ENCODE peak calls at places on chromosomes 16 and 17, in eight cellular contexts. G is breast epithelium, Q is PC-3, F is RWPE1, R is H1, A is heart right ventricle, D is cardiac muscle cell, P is testis. H is an unnamed sample.

GRCh38 chr16:49350265-49351103 is 23.1 kb upstream of the C16orf78 start:
- DNase-seq in G (no peak), Q (peak), F (peak), R (peak), A (peak), D (peak), P (peak), H (peak)

GRCh38 chr17:6346387-6346786 is 88.5 kb downstream of the AIPL1 start:
- DNase-seq in G (no peak), Q (no peak), F (no peak), R (no peak), A (no peak), D (no peak), P (no peak), H (no peak)

GRCh38 chr17:77144227-77144626 is 3.5 kb downstream of the SEC14L1 start:
- DNase-seq in G (no peak), Q (no peak), F (no peak), R (no peak), A (no peak), D (no peak), P (no peak), H (no peak)

GRCh38 chr17:78583091-78583490 is 5.9 kb upstream of the DNAH17 start:
- DNase-seq in G (no peak), Q (peak), F (peak), R (no peak), A (no peak), D (no peak), P (no peak), H (no peak)

GRCh38 chr17:37430051-37430591 is 23.4 kb downstream of the TADA2A start:
- DNase-seq in G (no peak), Q (no peak), F (peak), R (no peak), A (no peak), D (no peak), P (no peak), H (no peak)

GRCh38 chr16:54587176-54587515 is 300.6 kb upstream of the IRX3 start:
- DNase-seq in G (no peak), Q (no peak), F (no peak), R (no peak), A (no peak), D (no peak), P (no peak), H (no peak)

GRCh38 chr17:32265192-32265895 is at the start of gene RHBDL3:
- DNase-seq in G (no peak), Q (no peak), F (no peak), R (no peak), A (peak), D (peak), P (no peak), H (no peak)

GRCh38 chr17:79028496-79029326 is 4.7 kb downstream of the C1QTNF1 start:
- DNase-seq in G (no peak), Q (no peak), F (no peak), R (no peak), A (no peak), D (no peak), P (no peak), H (no peak)

GRCh38 chr16:35197656-35198055 is 1738.2 kb downstream of the TP53TG3F start:
- DNase-seq in G (no peak), Q (no peak), F (no peak), R (no peak), A (no peak), D (no peak), P (no peak), H (peak)

GRCh38 chr17:43832976-43833829 is at the start of gene MPP3:
- DNase-seq in G (peak), Q (peak), F (peak), R (peak), A (peak), D (peak), P (peak), H (peak)

GRCh38 chr17:27993723-27994310 is 48.7 kb upstream of the NLK start:
- DNase-seq in G (no peak), Q (peak), F (no peak), R (no peak), A (no peak), D (no peak), P (no peak), H (no peak)

GRCh38 chr16:54239441-54239840 is 47.1 kb downstream of the IRX3 start:
- DNase-seq in G (no peak), Q (no peak), F (no peak), R (no peak), A (peak), D (no peak), P (peak), H (no peak)

GRCh38 chr16:86410076-86410475 is 100.3 kb upstream of the FOXF1 start:
- DNase-seq in G (no peak), Q (no peak), F (no peak), R (no peak), A (no peak), D (no peak), P (no peak), H (no peak)

GRCh38 chr16:56944954-56945839 is 13.3 kb downstream of the HERPUD1 start:
- DNase-seq in G (no peak), Q (peak), F (peak), R (no peak), A (no peak), D (no peak), P (peak), H (no peak)

GRCh38 chr16:85004587-85005205 is 6.6 kb downstream of the ZDHHC7 start:
- DNase-seq in G (no peak), Q (peak), F (peak), R (no peak), A (no peak), D (no peak), P (no peak), H (peak)

GRCh38 chr17:78105551-78105950 is 23.0 kb downstream of the TMC6 start:
- DNase-seq in G (no peak), Q (no peak), F (no peak), R (no peak), A (no peak), D (no peak), P (no peak), H (no peak)

GRCh38 chr16:71520550-71520949 is 5.7 kb upstream of the CHST4 start:
- DNase-seq in G (no peak), Q (peak), F (peak), R (no peak), A (no peak), D (no peak), P (no peak), H (no peak)

GRCh38 chr16:48526058-48526957 is 83.7 kb downstream of the N4BP1 start:
- DNase-seq in G (no peak), Q (peak), F (peak), R (no peak), A (no peak), D (no peak), P (no peak), H (no peak)

GRCh38 chr16:48408688-48409087 is 23.5 kb upstream of the SIAH1 start:
- DNase-seq in G (no peak), Q (peak), F (no peak), R (no peak), A (peak), D (no peak), P (peak), H (no peak)

GRCh38 chr17:79029327-79030009 is 5.5 kb downstream of the C1QTNF1 start:
- DNase-seq in G (no peak), Q (no peak), F (no peak), R (no peak), A (no peak), D (no peak), P (no peak), H (no peak)

GRCh38 chr16:15502041-15502725 is 67.8 kb downstream of the BMERB1 start:
- DNase-seq in G (no peak), Q (peak), F (peak), R (no peak), A (no peak), D (no peak), P (no peak), H (no peak)

GRCh38 chr17:21425321-21425720 is 49.2 kb downstream of the KCNJ12 start:
- DNase-seq in G (no peak), Q (no peak), F (no peak), R (no peak), A (no peak), D (no peak), P (no peak), H (no peak)

GRCh38 chr17:20156196-20157077 is 147.3 kb downstream of the SPECC1 start:
- DNase-seq in G (peak), Q (peak), F (peak), R (no peak), A (peak), D (peak), P (peak), H (peak)

GRCh38 chr17:35750526-35751395 is 2.3 kb downstream of the GAS2L2 start:
- DNase-seq in G (no peak), Q (no peak), F (peak), R (no peak), A (no peak), D (no peak), P (no peak), H (no peak)

GRCh38 chr17:35801583-35802224 is 6.3 kb upstream of the MMP28 start:
- DNase-seq in G (peak), Q (no peak), F (no peak), R (no peak), A (peak), D (peak), P (peak), H (no peak)

GRCh38 chr17:45284176-45285140 is 22.6 kb upstream of the SPATA32 start:
- DNase-seq in G (peak), Q (peak), F (peak), R (peak), A (peak), D (no peak), P (no peak), H (no peak)

GRCh38 chr17:74024871-74025531 is 178.5 kb upstream of the RPL38 start:
- DNase-seq in G (no peak), Q (no peak), F (no peak), R (no peak), A (no peak), D (peak), P (peak), H (no peak)

GRCh38 chr16:30033270-30033669 is 2.2 kb upstream of the TLCD3B start:
- DNase-seq in G (no peak), Q (no peak), F (no peak), R (no peak), A (no peak), D (no peak), P (no peak), H (no peak)

GRCh38 chr17:76132574-76133338 is 8.3 kb downstream of the FOXJ1 start:
- DNase-seq in G (peak), Q (peak), F (peak), R (peak), A (no peak), D (no peak), P (no peak), H (peak)

GRCh38 chr16:56866955-56867830 is 2.2 kb downstream of the SLC12A3 start:
- DNase-seq in G (no peak), Q (peak), F (peak), R (peak), A (no peak), D (peak), P (peak), H (no peak)

GRCh38 chr17:35254107-35254802 is 11.4 kb downstream of the SLFN5 start:
- DNase-seq in G (peak), Q (peak), F (peak), R (no peak), A (no peak), D (peak), P (peak), H (peak)

GRCh38 chr17:79046501-79047280 is 22.7 kb downstream of the C1QTNF1 start:
- DNase-seq in G (no peak), Q (no peak), F (no peak), R (no peak), A (peak), D (no peak), P (peak), H (no peak)

GRCh38 chr16:23786964-23787571 is 32.2 kb downstream of the CHP2 start:
- DNase-seq in G (no peak), Q (no peak), F (no peak), R (peak), A (no peak), D (no peak), P (no peak), H (no peak)

GRCh38 chr16:66318505-66318904 is 48.0 kb upstream of the CDH5 start:
- DNase-seq in G (no peak), Q (no peak), F (no peak), R (no peak), A (no peak), D (no peak), P (no peak), H (no peak)

GRCh38 chr17:43309505-43310329 is 75.9 kb upstream of the RNU2-1 start:
- DNase-seq in G (no peak), Q (no peak), F (no peak), R (peak), A (no peak), D (no peak), P (no peak), H (peak)

DNA sequence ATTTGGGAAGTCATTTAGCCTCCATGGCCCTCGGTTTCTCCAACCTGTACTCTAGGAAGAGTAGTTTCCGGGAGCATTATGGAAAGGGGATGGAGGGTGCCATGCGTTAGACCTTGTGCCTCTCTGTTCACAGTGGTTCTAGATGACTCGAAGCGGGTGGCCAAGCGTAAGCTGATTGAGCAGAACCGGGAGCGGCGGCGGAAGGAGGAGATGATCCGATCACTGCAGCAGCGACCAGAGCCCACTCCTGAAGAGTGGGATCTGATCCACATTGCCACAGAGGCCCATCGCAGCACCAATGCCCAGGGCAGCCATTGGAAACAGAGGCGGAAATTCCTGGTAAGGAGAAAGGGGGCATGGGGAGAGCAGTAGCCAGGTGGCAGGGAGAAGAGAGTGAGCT is 15.9 kb downstream of the NR1D1 start:
- DNase-seq in G (no peak), Q (no peak), F (no peak), R (no peak), A (no peak), D (no peak), P (no peak), H (no peak)
- H3K27ac ChIP-seq in G (no peak), Q (no peak), F (peak), R (no peak), A (no peak), D (no peak), P (no peak), H (no peak)

DNA sequence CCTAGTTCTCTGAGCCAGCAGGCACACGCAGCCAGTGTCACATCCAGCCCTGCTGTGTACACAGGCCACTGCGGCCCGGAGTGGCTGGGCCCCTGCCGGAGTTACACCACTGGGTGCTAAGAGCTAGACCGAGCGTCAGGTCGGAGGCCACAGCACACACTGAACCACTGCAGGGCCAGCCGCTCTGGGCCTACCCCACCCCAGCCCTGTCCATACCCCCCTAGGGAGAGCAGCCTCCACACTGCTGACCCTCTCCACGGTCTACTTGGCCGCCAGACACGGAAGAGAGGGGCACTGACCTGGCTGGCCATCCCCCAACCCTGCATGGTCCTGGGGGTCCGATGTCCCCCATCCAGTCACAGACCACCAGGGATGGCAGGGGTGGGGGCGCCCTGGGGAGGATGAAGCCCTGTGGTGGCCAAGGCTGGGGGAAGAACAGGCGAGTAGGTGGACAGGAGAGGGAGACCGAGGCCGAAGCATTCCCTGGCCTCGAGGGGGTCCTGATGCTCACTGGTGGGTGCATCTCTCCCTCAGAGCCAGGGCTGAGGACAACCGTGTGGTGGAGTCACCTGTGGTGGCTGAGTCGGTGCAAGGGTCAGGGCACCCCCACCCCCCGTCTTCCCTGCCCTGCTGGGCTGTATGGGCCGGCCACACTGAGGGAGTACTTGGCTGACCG is 34.9 kb upstream of the ZC3H18 start:
- DNase-seq in G (no peak), Q (no peak), F (no peak), R (no peak), A (no peak), D (no peak), P (no peak), H (no peak)
- H3K27ac ChIP-seq in G (no peak), Q (no peak), F (peak), R (no peak), A (peak), D (peak), P (no peak), H (no peak)

DNA sequence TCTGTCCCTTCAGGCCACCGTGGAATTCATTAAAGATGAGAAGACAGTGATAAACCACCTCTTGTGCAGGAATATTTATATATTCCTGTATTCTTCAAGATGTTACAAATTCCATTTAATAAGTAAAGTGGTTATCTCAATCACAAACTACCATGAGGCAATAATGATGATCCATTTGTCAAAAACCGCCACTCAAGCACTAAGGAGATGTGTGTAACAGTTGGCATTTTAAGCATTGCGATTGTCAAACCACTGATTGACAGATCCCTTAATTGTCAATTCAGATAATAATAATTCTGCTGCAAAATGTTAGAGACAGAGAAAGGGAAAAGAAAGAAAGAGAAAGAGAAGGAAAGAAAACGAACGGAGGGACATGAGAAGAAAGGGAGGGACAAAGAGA is 476.1 kb upstream of the RBFOX1 start:
- DNase-seq in G (no peak), Q (no peak), F (no peak), R (no peak), A (no peak), D (no peak), P (no peak), H (no peak)
- H3K27ac ChIP-seq in G (no peak), Q (no peak), F (no peak), R (no peak), A (no peak), D (no peak), P (no peak), H (no peak)

DNA sequence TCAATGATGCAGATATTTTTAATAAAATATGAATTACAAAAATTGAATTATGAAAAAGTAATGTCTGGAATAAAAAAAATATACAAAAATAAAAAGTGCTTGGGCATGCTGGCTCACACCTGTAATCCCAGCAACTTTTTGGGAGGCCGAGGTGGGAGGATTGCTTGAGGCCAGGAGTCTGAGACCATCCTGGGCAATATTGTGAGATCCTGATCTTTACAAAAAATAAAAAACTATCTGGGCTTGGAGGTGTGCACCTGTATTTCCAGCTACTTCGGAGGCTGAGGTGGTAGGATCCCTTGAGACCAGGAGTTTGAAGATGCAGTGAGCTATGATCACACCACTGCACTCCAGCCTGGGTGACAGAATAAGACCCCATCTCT is 141.8 kb downstream of the NPIPB5 start:
- DNase-seq in G (no peak), Q (no peak), F (no peak), R (no peak), A (no peak), D (no peak), P (no peak), H (no peak)
- H3K27ac ChIP-seq in G (no peak), Q (no peak), F (no peak), R (no peak), A (no peak), D (no peak), P (no peak), H (no peak)

GRCh38 chr17:80984749-80985148 is 6.9 kb upstream of the CHMP6 start:
- DNase-seq in G (no peak), Q (no peak), F (no peak), R (no peak), A (no peak), D (peak), P (no peak), H (no peak)
- H3K27ac ChIP-seq in G (no peak), Q (no peak), F (no peak), R (no peak), A (no peak), D (no peak), P (no peak), H (no peak)

GRCh38 chr17:62089296-62089695 is 24.2 kb upstream of the MED13 start:
- DNase-seq in G (no peak), Q (no peak), F (no peak), R (no peak), A (no peak), D (no peak), P (no peak), H (no peak)
- H3K27ac ChIP-seq in G (no peak), Q (no peak), F (no peak), R (no peak), A (no peak), D (no peak), P (no peak), H (no peak)

GRCh38 chr17:2239882-2240430 is 63.6 kb downstream of the SMG6 start:
- DNase-seq in G (no peak), Q (peak), F (peak), R (no peak), A (no peak), D (no peak), P (peak), H (no peak)

GRCh38 chr17:2237521-2237921 is 66.1 kb downstream of the SMG6 start:
- DNase-seq in G (peak), Q (no peak), F (no peak), R (no peak), A (peak), D (no peak), P (peak), H (no peak)

GRCh38 chr17:2239170-2239551 is 64.4 kb downstream of the SMG6 start:
- DNase-seq in G (no peak), Q (no peak), F (no peak), R (no peak), A (no peak), D (no peak), P (no peak), H (no peak)

GRCh38 chr17:2237960-2238359 is 65.6 kb downstream of the SMG6 start:
- DNase-seq in G (no peak), Q (no peak), F (no peak), R (no peak), A (no peak), D (no peak), P (no peak), H (no peak)

DNA sequence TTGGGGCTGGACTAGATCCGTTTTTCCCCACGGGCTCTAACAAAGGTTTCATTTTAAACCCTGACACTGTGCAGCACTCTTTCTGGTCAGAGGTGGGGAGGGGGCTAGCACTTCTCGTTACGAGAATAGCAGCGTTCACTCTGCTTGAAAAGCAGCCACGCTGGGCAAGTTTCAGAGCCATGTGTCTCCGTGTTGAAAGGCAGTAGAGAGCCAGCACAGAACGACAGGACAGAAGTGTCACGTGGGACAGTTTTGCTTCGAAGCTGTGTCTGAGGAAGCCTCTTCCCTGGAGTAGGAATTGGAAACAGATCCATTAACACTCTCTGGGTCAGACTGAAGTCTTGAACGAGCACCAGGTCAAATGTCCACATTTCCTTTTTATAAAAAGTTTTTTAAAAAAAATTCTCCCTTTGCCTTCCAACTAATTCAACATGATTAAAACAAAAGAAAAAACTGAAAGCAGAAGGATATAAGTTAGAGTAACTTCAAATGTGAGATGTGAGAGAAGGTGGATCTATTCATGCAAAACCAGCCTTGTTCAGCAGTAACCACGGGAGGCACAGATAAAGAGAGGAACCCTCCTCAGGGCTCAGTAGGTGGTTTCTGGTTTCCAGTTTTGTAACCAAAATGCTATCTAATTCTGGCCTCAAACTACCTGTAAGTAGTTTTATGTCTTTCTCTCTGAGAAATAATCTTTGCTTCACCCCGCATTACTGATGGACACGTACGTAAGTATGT is 65.0 kb downstream of the SMG6 start:
- DNase-seq in G (no peak), Q (no peak), F (no peak), R (no peak), A (peak), D (peak), P (no peak), H (no peak)
- H3K27ac ChIP-seq in G (peak), Q (no peak), F (no peak), R (no peak), A (peak), D (peak), P (peak), H (peak)

H was measured in lung.